ENCODE peak calls at places on chromosomes 2 and 18, in eight cellular contexts. Q, A, B, P, D, X, Y and R are unnamed samples.

GRCh38 chr2:113227290-113227689 is 51.4 kb downstream of the PAX8 start:
- DNase-seq in A (no peak), Y (no peak), D (no peak), X (no peak), B (no peak), Q (no peak), P (no peak), R (no peak)

GRCh38 chr18:44602380-44602779 is 78.3 kb upstream of the SETBP1 start:
- DNase-seq in A (no peak), B (no peak), P (no peak), D (peak; percentile 83), X (no peak), Y (no peak), Q (no peak), R (no peak)

GRCh38 chr2:240789501-240790369 is 30.3 kb downstream of the KIF1A start:
- DNase-seq in Y (no peak), P (peak; percentile 57), D (no peak), Q (peak; percentile 6), X (peak; percentile 39), B (no peak), A (no peak), R (peak; percentile 36)

GRCh38 chr2:38056216-38056615 is 19.7 kb downstream of the CYP1B1 start:
- DNase-seq in B (no peak), P (no peak), Y (no peak), A (no peak), D (no peak), X (no peak), Q (no peak), R (no peak)

GRCh38 chr2:204713211-204713610 is 167.9 kb downstream of the PARD3B start:
- DNase-seq in X (no peak), B (no peak), P (no peak), Y (no peak), Q (no peak), D (no peak), A (no peak), R (no peak)

GRCh38 chr18:56112013-56112749 is 524.2 kb upstream of the TCF4 start:
- DNase-seq in D (peak; percentile 30), A (no peak), Q (no peak), Y (no peak), B (peak; percentile 21), P (no peak), X (no peak), R (no peak)

GRCh38 chr2:120973196-120973595 is 237.5 kb downstream of the GLI2 start:
- DNase-seq in B (no peak), Y (peak; percentile 19), P (no peak), X (peak; percentile 63), Q (no peak), A (no peak), D (no peak), R (no peak)

GRCh38 chr18:62091487-62092120 is 95.3 kb downstream of the PIGN start:
- DNase-seq in Y (no peak), P (no peak), X (no peak), Q (no peak), B (peak; percentile 86), D (peak; percentile 39), A (no peak), R (no peak)

GRCh38 chr18:3605562-3606443 is 155.8 kb downstream of the TGIF1 start:
- DNase-seq in D (peak; percentile 66), Q (no peak), B (peak; percentile 67), P (no peak), A (no peak), X (no peak), Y (no peak), R (no peak)

GRCh38 chr2:239073270-239073669 is 225.4 kb downstream of the TWIST2 start:
- DNase-seq in X (no peak), Q (peak; percentile 61), A (no peak), P (no peak), D (no peak), Y (peak; percentile 79), B (no peak), R (no peak)

GRCh38 chr2:176650811-176651559 is 381.7 kb downstream of the MTX2 start:
- DNase-seq in Q (no peak), A (no peak), P (no peak), Y (no peak), D (no peak), X (no peak), B (no peak), R (no peak)

GRCh38 chr2:176656055-176656775 is 387.0 kb downstream of the MTX2 start:
- DNase-seq in B (no peak), A (no peak), D (no peak), X (no peak), Y (no peak), Q (no peak), P (no peak), R (no peak)

GRCh38 chr2:176656776-176657140 is 387.5 kb downstream of the MTX2 start:
- DNase-seq in A (no peak), D (no peak), Q (no peak), P (no peak), B (no peak), Y (no peak), X (no peak), R (no peak)

GRCh38 chr2:176652300-176653182 is 383.3 kb downstream of the MTX2 start:
- DNase-seq in X (no peak), D (peak; percentile 58), Q (no peak), Y (no peak), B (peak; percentile 62), A (peak; percentile 25), P (no peak), R (no peak)

DNA sequence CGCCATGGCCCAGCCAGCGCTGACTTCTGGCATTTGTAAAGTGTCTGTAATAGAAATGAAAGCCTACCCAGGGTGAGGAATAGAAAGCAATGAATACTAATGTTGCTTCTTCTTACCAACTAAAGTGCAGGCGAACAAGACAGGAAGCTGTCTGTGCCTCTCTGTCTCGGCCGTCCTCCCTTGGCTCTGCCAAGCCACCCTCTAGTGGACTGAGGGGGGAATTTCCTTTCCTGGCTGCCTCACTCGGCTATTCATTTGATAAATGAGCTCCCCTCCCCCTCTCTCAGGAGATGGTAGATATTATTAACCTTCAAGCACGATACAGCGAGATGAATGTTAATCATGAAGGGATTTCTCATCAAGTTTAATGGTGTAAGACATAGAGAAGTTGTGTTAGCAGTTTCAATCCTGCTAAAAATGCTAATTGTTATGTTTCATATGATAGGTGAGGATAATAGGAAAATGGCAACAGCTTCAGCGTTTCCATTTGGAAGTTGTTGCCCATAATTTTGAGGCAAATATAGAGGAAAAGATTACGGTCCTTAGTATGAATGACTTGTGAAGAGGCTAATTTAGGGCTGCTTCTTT is 384.7 kb downstream of the MTX2 start:
- DNase-seq in X (peak; percentile 84), A (peak; percentile 44), Q (peak; percentile 45), B (peak; percentile 86), P (no peak), D (peak; percentile 75), Y (peak; percentile 51), R (no peak)
- TF ChIP-seq CTCF in X (peak; percentile 85), A (peak; percentile 53), Q (peak; percentile 69), B (peak; percentile 69), P (peak; percentile 61), D (peak; percentile 80), Y (peak; percentile 68), R (peak; percentile 53)

GRCh38 chr2:26175191-26175715 is 2.4 kb downstream of the GAREM2 start:
- DNase-seq in Y (no peak), P (no peak), A (no peak), Q (no peak), X (no peak), B (no peak), D (no peak), R (no peak)

GRCh38 chr2:26172189-26172865 is 561 bp upstream of the GAREM2 start:
- DNase-seq in Y (no peak), D (no peak), P (no peak), Q (no peak), B (no peak), X (no peak), A (peak; percentile 40), R (no peak)

GRCh38 chr2:26172866-26173595 is at the start of gene GAREM2:
- DNase-seq in X (peak; percentile 72), Q (no peak), P (no peak), Y (no peak), A (peak; percentile 59), B (no peak), D (no peak), R (no peak)

GRCh38 chr2:26174691-26175181 is 1.8 kb downstream of the GAREM2 start:
- DNase-seq in X (no peak), D (no peak), B (no peak), Y (no peak), P (no peak), A (no peak), Q (no peak), R (no peak)

GRCh38 chr2:26173596-26174482 is 951 bp downstream of the GAREM2 start:
- DNase-seq in P (no peak), Q (no peak), Y (no peak), D (no peak), X (peak; percentile 76), B (no peak), A (no peak), R (no peak)
- H3K4me1 ChIP-seq in P (peaks cover 7% of the 10 kb centered on the region), Q (peaks cover 12% of the 10 kb centered on the region), Y (peaks cover 6% of the 10 kb centered on the region), D (peaks cover 6% of the 10 kb centered on the region), X (no peaks in the 10 kb centered on the region), B (no peaks in the 10 kb centered on the region), A (peaks cover 9% of the 10 kb centered on the region), R (peaks cover 7% of the 10 kb centered on the region)

GRCh38 chr2:193776988-193777387 is 1582.3 kb upstream of the TMEFF2 start:
- DNase-seq in D (no peak), X (no peak), P (no peak), Y (no peak), A (no peak), Q (no peak), B (no peak), R (no peak)
- TF ChIP-seq CTCF in D (no peak), X (no peak), P (no peak), Y (no peak), A (no peak), Q (no peak), B (no peak), R (no peak)

GRCh38 chr2:1739322-1739957 is 4.9 kb downstream of the PXDN start:
- DNase-seq in Y (no peak), X (no peak), Q (no peak), B (peak; percentile 71), D (no peak), P (no peak), A (no peak), R (no peak)
- H3K4me1 ChIP-seq in Y (peaks cover 49% of the 10 kb centered on the region), X (no peaks in the 10 kb centered on the region), Q (peaks cover 34% of the 10 kb centered on the region), B (peaks cover 20% of the 10 kb centered on the region), D (no peaks in the 10 kb centered on the region), P (peaks cover 3% of the 10 kb centered on the region), A (peaks cover 9% of the 10 kb centered on the region), R (peaks cover 24% of the 10 kb centered on the region)

GRCh38 chr2:7358865-7359264 is 441.7 kb downstream of the RNF144A start:
- DNase-seq in P (no peak), Q (no peak), B (no peak), D (no peak), Y (no peak), X (no peak), A (no peak), R (no peak)

GRCh38 chr2:7353571-7353970 is 436.4 kb downstream of the RNF144A start:
- DNase-seq in Y (no peak), P (no peak), B (no peak), X (no peak), A (no peak), D (no peak), Q (no peak), R (no peak)

GRCh38 chr2:7356909-7357584 is 439.8 kb downstream of the RNF144A start:
- DNase-seq in P (no peak), Y (no peak), D (no peak), B (no peak), Q (no peak), A (no peak), X (peak; percentile 86), R (no peak)

GRCh38 chr2:7355781-7356180 is 438.6 kb downstream of the RNF144A start:
- DNase-seq in A (no peak), D (no peak), Q (no peak), P (no peak), Y (no peak), B (no peak), X (no peak), R (no peak)

GRCh38 chr2:7357993-7358392 is 440.8 kb downstream of the RNF144A start:
- DNase-seq in A (no peak), Q (no peak), D (no peak), Y (no peak), X (no peak), P (no peak), B (no peak), R (no peak)
- TF ChIP-seq CTCF in A (no peak), Q (no peak), D (no peak), Y (no peak), X (no peak), P (no peak), B (no peak), R (no peak)